ENCODE peak calls at places on chromosomes 1 and 21, in six cellular contexts. Z is activated T-cell treated with anti-CD3 and anti-CD28 coated beads for 1 hour; A is SW480; Y is heart right ventricle; X is stimulated activated CD8-positive, alpha-beta memory T cell treated with anti-CD3 and anti-CD28 coated beads, Interleukin-15, amount 100 ng/mL, for 24 hours; M is activated naive CD4-positive, alpha-beta T cell treated with anti-CD3 and anti-CD28 coated beads, Interleukin-2, amount 10 ng/mL, durations not matched to agents 7 days and 5 days. V is an unnamed sample.

GRCh38 chr1:7302873-7303272 is 468.2 kb upstream of the VAMP3 start:
- DNase-seq in X (no peak), M (no peak), Y (no peak), A (peak; percentile 34), Z (no peak), V (no peak)

GRCh38 chr1:198529414-198529813 is 11.1 kb downstream of the ATP6V1G3 start:
- DNase-seq in A (no peak), M (no peak), Y (no peak), X (no peak), Z (no peak), V (no peak)

GRCh38 chr1:34149501-34149900 is 15.5 kb downstream of the CSMD2 start:
- DNase-seq in X (no peak), Y (no peak), A (no peak), Z (no peak), M (no peak), V (no peak)

GRCh38 chr1:110258734-110259133 is 48.6 kb downstream of the KCNC4 start:
- DNase-seq in M (no peak), X (no peak), Z (no peak), A (no peak), Y (no peak), V (no peak)

GRCh38 chr1:242629396-242629795 is 104.9 kb upstream of the PLD5 start:
- DNase-seq in M (no peak), Y (no peak), X (no peak), A (peak; percentile 42), Z (no peak), V (no peak)

GRCh38 chr21:41888749-41889376 is 9.7 kb upstream of the PRDM15 start:
- DNase-seq in M (no peak), A (no peak), Y (no peak), Z (no peak), X (no peak), V (no peak)

GRCh38 chr1:97980530-97980929 is 59.7 kb upstream of the DPYD start:
- DNase-seq in M (no peak), X (no peak), Z (no peak), Y (no peak), A (no peak), V (no peak)

GRCh38 chr1:209655412-209655811 is 3.2 kb upstream of the LAMB3 start:
- DNase-seq in Y (no peak), Z (no peak), M (no peak), A (no peak), X (no peak), V (no peak)

GRCh38 chr1:248838357-248839167 is 538 bp downstream of the ZNF672 start:
- DNase-seq in Z (peak; percentile 81), M (peak; percentile 91), A (peak; percentile 90), Y (peak; percentile 93), X (peak; percentile 65), V (peak; percentile 96)

GRCh38 chr1:235068155-235069121 is 60.2 kb downstream of the TOMM20 start:
- DNase-seq in A (peak; percentile 74), Z (no peak), M (no peak), X (no peak), Y (no peak), V (no peak)

GRCh38 chr1:240092301-240093119 is 827 bp downstream of the FMN2 start:
- DNase-seq in M (no peak), A (no peak), Z (no peak), X (no peak), Y (no peak), V (peak; percentile 65)

GRCh38 chr1:184555665-184556641 is 169.1 kb downstream of the C1orf21 start:
- DNase-seq in A (no peak), Z (no peak), M (no peak), X (no peak), Y (no peak), V (no peak)

GRCh38 chr1:39184354-39184818 is 20.1 kb upstream of the MACF1 start:
- DNase-seq in Z (no peak), A (no peak), Y (no peak), X (no peak), M (no peak), V (no peak)

GRCh38 chr1:193313354-193314140 is 127.1 kb upstream of the B3GALT2 start:
- DNase-seq in A (no peak), M (no peak), X (no peak), Y (no peak), Z (no peak), V (no peak)

GRCh38 chr1:28195780-28196179 is 19.3 kb upstream of the PTAFR start:
- DNase-seq in Y (no peak), M (no peak), A (no peak), X (no peak), Z (no peak), V (no peak)

GRCh38 chr1:45335732-45336365 is 4.1 kb upstream of the TOE1 start:
- DNase-seq in Y (no peak), A (peak; percentile 73), X (no peak), Z (no peak), M (no peak), V (no peak)

GRCh38 chr1:27009601-27010197 is 3.0 kb downstream of the TENT5B start:
- DNase-seq in X (no peak), M (no peak), Z (no peak), Y (peak; percentile 50), A (no peak), V (peak; percentile 61)

GRCh38 chr1:29520571-29521437 is 284.5 kb downstream of the PTPRU start:
- DNase-seq in Z (no peak), X (no peak), M (no peak), A (no peak), Y (no peak), V (no peak)

GRCh38 chr21:45719177-45719802 is 75.8 kb downstream of the PCBP3 start:
- DNase-seq in Y (no peak), X (no peak), M (no peak), Z (no peak), A (no peak), V (no peak)

GRCh38 chr1:112169517-112169916 is 180.0 kb upstream of the KCND3 start:
- DNase-seq in Y (no peak), X (no peak), Z (no peak), A (no peak), M (no peak), V (no peak)

GRCh38 chr1:70779571-70779970 is 268.0 kb downstream of the PTGER3 start:
- DNase-seq in Z (no peak), X (no peak), M (no peak), Y (no peak), A (no peak), V (no peak)

GRCh38 chr1:9874412-9874811 is 35.7 kb downstream of the CTNNBIP1 start:
- DNase-seq in Z (no peak), Y (no peak), A (no peak), M (no peak), X (no peak), V (no peak)

GRCh38 chr1:200329208-200329882 is 80.5 kb downstream of the ZNF281 start:
- DNase-seq in A (no peak), M (no peak), Y (no peak), Z (no peak), X (no peak), V (no peak)

GRCh38 chr1:234602334-234603220 is 7.4 kb downstream of the IRF2BP2 start:
- DNase-seq in X (no peak), A (peak; percentile 95), M (no peak), Y (peak; percentile 56), Z (no peak), V (no peak)

GRCh38 chr1:169307176-169307575 is 60.4 kb downstream of the NME7 start:
- DNase-seq in Y (no peak), A (no peak), X (no peak), M (no peak), Z (no peak), V (no peak)

GRCh38 chr1:40736085-40736531 is 44.6 kb downstream of the NFYC start:
- DNase-seq in A (no peak), X (no peak), Z (no peak), M (no peak), Y (peak; percentile 10), V (no peak)

GRCh38 chr1:61588736-61589381 is 136.1 kb downstream of the TM2D1 start:
- DNase-seq in M (peak; percentile 73), Y (peak; percentile 52), Z (peak; percentile 37), A (peak; percentile 59), X (peak; percentile 17), V (peak; percentile 31)

GRCh38 chr1:17516303-17517214 is 22.9 kb upstream of the ARHGEF10L start:
- DNase-seq in A (no peak), Y (no peak), X (no peak), M (no peak), Z (no peak), V (no peak)

GRCh38 chr1:87058343-87058649 is 143.9 kb downstream of the HS2ST1 start:
- DNase-seq in Y (no peak), X (no peak), A (no peak), M (no peak), Z (no peak), V (no peak)

V was measured in heart left ventricle.